ENCODE peak calls at places on chromosomes 1 and 21, in four cellular contexts. G is AG10803, P is brain microvascular endothelial cell, J is upper lobe of right lung. Q is an unnamed sample.

GRCh38 chr1:160204526-160205241 is 500 bp upstream of the PEA15 start:
- DNase-seq in J (no peak), G (peak; percentile 37), P (no peak), Q (no peak)

GRCh38 chr21:25983745-25984144 is 186.8 kb downstream of the APP start:
- DNase-seq in P (no peak), G (no peak), J (no peak), Q (peak; percentile 55)

GRCh38 chr21:36548866-36549265 is 68.9 kb upstream of the CLDN14 start:
- DNase-seq in J (no peak), G (no peak), P (no peak), Q (no peak)

GRCh38 chr21:16815228-16815627 is 697.6 kb upstream of the CXADR start:
- DNase-seq in J (no peak), P (no peak), G (no peak), Q (no peak)

GRCh38 chr1:244548558-244549115 is 87.6 kb downstream of the CATSPERE start:
- DNase-seq in P (no peak), J (no peak), G (no peak), Q (peak; percentile 81)

GRCh38 chr1:94463765-94464330 is 45.7 kb downstream of the ABCD3 start:
- DNase-seq in G (peak; percentile 51), J (no peak), P (peak; percentile 53), Q (peak; percentile 79)

GRCh38 chr1:174174461-174175329 is 15.4 kb downstream of the RABGAP1L start:
- DNase-seq in G (no peak), P (no peak), J (no peak), Q (no peak)

GRCh38 chr1:209727286-209727685 is 22.6 kb downstream of the HSD11B1 start:
- DNase-seq in P (no peak), G (no peak), J (no peak), Q (no peak)

GRCh38 chr1:77197351-77197750 is 21.9 kb downstream of the PIGK start:
- DNase-seq in P (no peak), G (no peak), J (no peak), Q (no peak)

GRCh38 chr1:3625151-3625907 is 514 bp downstream of the TPRG1L start:
- DNase-seq in G (peak; percentile 27), J (no peak), P (peak; percentile 53), Q (peak; percentile 54)

GRCh38 chr1:161736332-161736969 is 13.1 kb upstream of the DUSP12 start:
- DNase-seq in G (no peak), J (no peak), P (no peak), Q (no peak)

GRCh38 chr1:75723989-75724471 is 479 bp upstream of the ACADM start:
- DNase-seq in P (peak; percentile 45), G (peak; percentile 76), J (peak; percentile 93), Q (peak; percentile 80)

GRCh38 chr1:197799271-197799670 is 24.0 kb upstream of the DENND1B start:
- DNase-seq in J (no peak), G (peak; percentile 87), P (peak; percentile 81), Q (peak; percentile 94)

GRCh38 chr1:177007437-177008161 is 156.9 kb downstream of the ASTN1 start:
- DNase-seq in P (no peak), G (no peak), J (no peak), Q (peak; percentile 47)

GRCh38 chr1:28509705-28510349 is 4.0 kb downstream of the RCC1 start:
- DNase-seq in P (no peak), G (no peak), J (no peak), Q (peak; percentile 57)
- H3K4me3 ChIP-seq in P (peak overlapping the region; percentile 96), G (peak overlapping the region; percentile 30), J (peak overlapping the region; percentile 9), Q (peak overlapping the region; percentile 14)

DNA sequence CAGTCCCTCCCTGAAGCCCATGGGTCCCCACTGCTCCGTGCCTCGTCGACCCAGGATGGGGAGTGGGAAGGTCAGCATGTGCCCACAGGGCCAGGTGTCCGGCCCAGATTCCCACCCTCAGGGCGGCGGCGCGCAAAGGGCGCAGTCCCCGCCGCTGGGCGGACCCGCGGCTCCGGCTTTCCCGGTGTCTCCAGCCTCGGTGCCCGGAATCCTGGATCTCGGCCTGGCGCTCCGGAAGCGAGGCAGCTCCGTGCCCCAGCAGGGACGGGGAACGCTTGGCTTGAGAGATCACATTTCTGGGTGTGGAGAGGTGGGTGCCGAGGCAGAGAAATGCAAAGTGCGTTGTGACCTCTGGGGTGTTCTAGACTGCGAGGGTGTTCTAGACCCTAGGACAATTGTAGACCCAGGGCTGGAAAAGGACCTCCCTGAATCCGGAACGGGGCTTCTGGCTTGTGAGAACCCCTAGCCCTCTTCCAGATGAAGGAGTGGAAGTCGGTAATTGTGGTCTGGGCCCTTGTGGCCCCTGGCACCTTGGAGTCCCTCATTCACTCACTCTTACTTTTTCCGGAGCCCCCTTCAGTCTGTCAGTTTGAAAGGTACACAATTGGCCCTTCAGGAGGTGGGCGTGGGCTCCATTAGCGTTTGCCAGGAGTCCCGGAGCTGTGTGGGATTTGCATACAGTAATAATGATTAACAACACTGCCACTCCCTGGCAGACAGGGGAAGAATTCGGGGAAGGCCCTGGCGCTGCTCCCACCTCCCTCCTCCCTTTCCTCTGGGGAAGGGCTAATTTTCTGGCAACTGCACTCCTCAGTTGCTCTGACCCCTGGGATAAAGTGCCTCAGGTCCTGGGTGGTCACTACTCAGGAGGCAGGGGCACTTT is 1.7 kb upstream of the KCND3 start:
- DNase-seq in J (peak; percentile 88), P (no peak), G (peak; percentile 42), Q (peak; percentile 26)
- TF ChIP-seq CTCF in J (peak; percentile 32), P (peak; percentile 33), G (peak; percentile 30), Q (peak; percentile 16)

GRCh38 chr1:54906586-54906985 is 19.6 kb upstream of the DHCR24 start:
- DNase-seq in P (no peak), G (no peak), J (no peak), Q (no peak)
- H3K4me3 ChIP-seq in P (no peak overlapping the region), G (no peak overlapping the region), J (no peak overlapping the region), Q (no peak overlapping the region)

GRCh38 chr1:199550384-199551067 is 477.0 kb upstream of the NR5A2 start:
- DNase-seq in J (no peak), G (peak; percentile 13), P (peak; percentile 28), Q (peak; percentile 17)
- TF ChIP-seq CTCF in J (no peak), G (peak; percentile 38), P (peak; percentile 48), Q (no peak)

DNA sequence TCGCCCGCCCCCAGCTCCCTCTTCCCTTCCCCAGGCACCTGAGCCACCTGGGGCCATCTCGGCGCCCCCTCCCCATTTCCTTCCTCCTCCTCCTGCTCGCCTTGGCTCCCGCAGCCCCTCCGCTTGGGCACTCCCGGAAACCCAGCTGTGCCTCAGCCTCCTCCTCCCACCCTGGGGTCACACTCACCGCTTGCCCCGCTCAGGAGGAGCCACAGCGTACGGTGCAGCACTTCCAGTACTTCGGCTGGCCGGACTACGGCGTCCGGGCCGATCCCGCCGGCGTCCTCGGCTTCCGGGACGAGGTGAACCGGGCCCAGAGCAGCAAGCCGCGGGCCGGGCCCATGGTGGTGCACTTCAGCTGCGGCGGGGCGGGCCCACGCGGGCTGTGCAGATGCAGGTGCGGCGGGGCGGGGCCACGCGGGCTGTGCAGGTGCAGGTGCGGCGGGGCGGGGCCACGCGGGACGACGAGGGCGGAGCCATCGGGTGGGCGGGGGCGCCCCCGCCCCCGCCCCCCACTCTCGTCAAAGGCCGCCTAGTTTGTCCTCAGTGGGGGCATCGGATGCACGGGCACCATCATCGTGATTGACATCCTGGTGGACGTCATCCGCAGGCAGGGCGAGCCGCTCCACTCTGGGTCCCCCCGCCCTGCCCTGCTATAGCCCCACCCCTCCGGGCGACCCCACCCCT is 5.6 kb downstream of the RNF223 start:
- DNase-seq in J (peak; percentile 88), P (no peak), G (no peak), Q (no peak)
- H3K4me3 ChIP-seq in J (peak overlapping the region; percentile 47), P (peak overlapping the region; percentile 9), G (peak overlapping the region; percentile 69), Q (peak overlapping the region; percentile 62)

DNA sequence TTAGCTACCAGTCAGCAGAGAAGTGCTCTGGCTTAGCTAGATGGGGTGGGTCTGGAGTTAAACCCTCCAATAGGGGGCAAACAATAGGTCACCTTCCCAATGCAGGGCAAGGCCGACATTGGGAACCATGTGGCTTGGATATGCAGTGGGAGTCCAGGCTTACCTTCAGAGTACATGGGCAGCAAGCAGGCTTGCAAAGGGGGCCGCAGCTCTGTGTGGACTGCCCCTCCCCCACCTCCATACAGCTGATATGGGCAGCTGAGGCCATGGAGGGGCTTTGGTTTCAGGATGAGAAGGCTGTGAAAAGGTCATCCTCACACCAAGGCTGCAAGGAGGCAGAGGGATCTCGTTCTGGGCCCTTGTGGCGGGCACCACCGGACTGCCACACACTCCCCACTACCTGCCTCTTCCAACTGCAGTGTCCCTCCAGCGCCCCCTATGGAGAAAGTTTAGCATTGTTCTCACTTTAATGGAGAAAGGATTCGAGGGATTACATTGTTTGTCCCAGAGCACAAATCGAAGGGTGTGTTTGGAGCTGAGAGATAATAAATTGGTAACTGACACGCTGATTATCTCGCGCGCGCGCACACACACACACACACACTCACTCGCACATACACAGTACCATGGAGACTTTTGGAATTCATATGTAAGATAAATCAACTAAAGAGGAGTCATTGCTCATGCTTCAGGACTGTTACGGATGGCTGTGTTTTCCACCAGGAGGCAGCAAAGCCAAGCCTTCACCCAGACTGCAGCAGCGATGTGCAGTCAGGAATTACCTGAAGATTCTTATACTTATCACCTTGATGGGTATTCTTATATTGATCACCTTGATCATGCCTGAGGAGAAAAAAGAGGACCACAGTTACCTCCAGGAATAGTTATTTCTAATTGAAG is 7.0 kb upstream of the SMCP start:
- DNase-seq in P (no peak), G (peak; percentile 41), J (no peak), Q (peak; percentile 6)
- TF ChIP-seq CTCF in P (peak; percentile 51), G (peak; percentile 64), J (peak; percentile 20), Q (peak; percentile 4)

GRCh38 chr1:235920596-235921375 is 54.1 kb upstream of the LYST start:
- DNase-seq in J (no peak), G (peak; percentile 74), P (no peak), Q (peak; percentile 27)
- H3K4me3 ChIP-seq in J (no peak overlapping the region), G (no peak overlapping the region), P (no peak overlapping the region), Q (no peak overlapping the region)

GRCh38 chr21:44511938-44512275 is 28.1 kb downstream of the KRTAP10-1 start:
- DNase-seq in J (no peak), P (no peak), G (no peak), Q (no peak)

GRCh38 chr21:44509539-44509938 is 30.5 kb downstream of the KRTAP10-1 start:
- DNase-seq in P (no peak), J (peak; percentile 92), G (peak; percentile 7), Q (no peak)

GRCh38 chr21:44510109-44510507 is 29.9 kb downstream of the KRTAP10-1 start:
- DNase-seq in J (no peak), G (no peak), P (no peak), Q (no peak)

GRCh38 chr21:44511219-44511937 is 28.6 kb downstream of the KRTAP10-1 start:
- DNase-seq in J (no peak), G (no peak), P (no peak), Q (no peak)

DNA sequence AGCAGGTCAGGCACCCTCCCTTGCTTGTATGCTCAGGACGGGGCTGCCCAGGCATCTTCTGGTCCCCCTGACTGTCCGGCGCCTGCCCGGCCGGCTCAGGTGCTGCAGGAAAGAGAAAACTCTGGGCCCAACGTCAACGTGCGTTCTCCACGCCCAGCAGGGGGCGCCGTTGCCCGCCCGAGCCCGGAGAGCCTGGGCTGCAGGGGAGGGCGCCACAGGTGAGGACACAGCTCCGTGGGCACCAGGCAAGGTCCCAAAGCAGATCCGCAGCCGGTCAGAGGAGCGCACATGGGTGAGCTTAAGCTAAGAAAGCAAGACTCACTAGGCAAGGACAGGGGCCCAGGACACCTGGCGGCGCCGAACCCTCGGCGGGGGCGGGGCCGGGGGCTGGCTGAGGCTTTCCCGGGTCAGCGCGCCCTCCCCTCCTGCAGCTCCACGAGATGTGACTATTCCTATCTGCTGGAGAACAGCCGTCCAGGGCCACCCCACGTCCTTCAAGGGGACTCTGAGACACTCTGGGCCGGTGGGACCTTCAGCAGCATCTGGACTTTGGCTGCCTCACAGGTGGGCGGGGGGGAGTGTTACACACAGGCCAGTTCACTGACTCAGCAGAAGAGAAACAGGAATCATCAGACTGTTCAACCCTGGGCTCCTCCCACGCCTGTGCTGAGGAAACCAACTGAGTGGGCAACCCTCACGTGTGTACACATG is 29.3 kb downstream of the KRTAP10-1 start:
- DNase-seq in J (peak; percentile 87), G (peak; percentile 20), P (peak; percentile 7), Q (peak; percentile 32)
- TF ChIP-seq CTCF in J (peak; percentile 74), G (peak; percentile 58), P (peak; percentile 82), Q (peak; percentile 77)

Q was measured in cardiac fibroblast.